ENCODE peak calls at places on chromosomes 4 and X, in six cellular contexts. C, A, W, J, U and S are unnamed samples.
A peak's percentile ranks its signal among the peaks of the same experiment; 100 is the strongest.

GRCh38 chrX:101759000-101759399 is 99.3 kb upstream of the ARMCX2 start:
- DNase-seq in W (peak; percentile 82), A (peak; percentile 53), U (peak; percentile 52), J (peak; percentile 52), C (peak; percentile 49), S (peak; percentile 62)

GRCh38 chr4:2828758-2829181 is 14.9 kb upstream of the ADD1 start:
- DNase-seq in W (no peak), J (no peak), A (no peak), C (no peak), U (no peak), S (no peak)

GRCh38 chr4:16641971-16642370 is 256.5 kb downstream of the LDB2 start:
- DNase-seq in U (no peak), J (peak; percentile 67), W (no peak), A (no peak), C (peak; percentile 78), S (no peak)

GRCh38 chrX:103919336-103919682 is 43.1 kb upstream of the TMSB15B start:
- DNase-seq in W (no peak), C (peak; percentile 51), U (no peak), A (no peak), J (peak; percentile 54), S (peak; percentile 25)

GRCh38 chr4:186904104-186904503 is 180.4 kb upstream of the FAT1 start:
- DNase-seq in C (peak; percentile 95), A (no peak), J (peak; percentile 95), W (no peak), U (no peak), S (peak; percentile 62)

GRCh38 chrX:83916525-83916924 is 55.6 kb downstream of the CYLC1 start:
- DNase-seq in W (no peak), J (peak; percentile 7), C (peak; percentile 11), A (no peak), U (no peak), S (no peak)

GRCh38 chr4:126955292-126956191 is 677.2 kb upstream of the INTU start:
- DNase-seq in J (no peak), C (no peak), U (no peak), W (peak; percentile 46), A (no peak), S (no peak)

GRCh38 chr4:72110886-72111285 is 79.1 kb downstream of the NPFFR2 start:
- DNase-seq in U (no peak), C (no peak), W (no peak), J (peak; percentile 63), A (no peak), S (peak; percentile 29)

GRCh38 chrX:110050386-110050785 is 47.5 kb downstream of the TMEM164 start:
- DNase-seq in W (no peak), U (no peak), A (no peak), C (no peak), J (no peak), S (no peak)

GRCh38 chrX:39458779-39459178 is 639.0 kb downstream of the BCOR start:
- DNase-seq in A (no peak), W (no peak), J (no peak), C (no peak), U (no peak), S (no peak)

GRCh38 chr4:159434496-159435241 is 331.8 kb downstream of the RAPGEF2 start:
- DNase-seq in C (peak; percentile 65), U (no peak), J (peak; percentile 48), W (no peak), A (no peak), S (no peak)

GRCh38 chr4:3013323-3013722 is 50.0 kb downstream of the GRK4 start:
- DNase-seq in C (no peak), U (no peak), J (no peak), A (no peak), W (no peak), S (no peak)

GRCh38 chr4:48960988-48961635 is 25.0 kb upstream of the CWH43 start:
- DNase-seq in C (no peak), W (no peak), A (no peak), J (no peak), U (no peak), S (no peak)

GRCh38 chrX:56805399-56805798 is 76.4 kb downstream of the NBDY start:
- DNase-seq in A (no peak), C (no peak), J (no peak), U (no peak), W (no peak), S (no peak)

GRCh38 chr4:571838-572572 is 4.1 kb downstream of the TMEM271 start:
- DNase-seq in A (no peak), U (no peak), W (no peak), J (no peak), C (no peak), S (no peak)
- H3K9ac ChIP-seq in A (no peak overlapping the region), U (peak overlapping the region; percentile 82), W (no peak overlapping the region), J (no peak overlapping the region), C (no peak overlapping the region), S (no peak overlapping the region)

DNA sequence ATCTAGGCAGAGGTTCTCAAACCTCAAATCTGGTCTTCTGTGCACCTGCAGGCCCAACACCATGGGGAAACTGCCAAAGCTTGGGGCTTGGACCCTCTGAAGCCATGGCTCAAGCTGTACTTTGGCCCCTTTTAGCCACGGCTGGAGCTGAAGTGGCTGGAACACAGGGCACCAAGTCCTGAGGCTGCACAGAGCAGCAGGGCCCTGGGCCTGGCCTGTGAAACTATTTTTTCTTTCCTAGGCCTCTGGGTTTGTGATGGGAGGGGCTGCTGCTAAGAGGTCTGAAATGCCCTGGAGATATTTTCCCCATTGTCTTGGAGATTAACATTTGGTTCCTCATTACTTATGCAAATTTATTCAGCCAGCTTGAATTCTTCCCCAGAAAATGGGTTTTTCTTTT is 18.3 kb upstream of the PI4K2B start:
- DNase-seq in U (no peak), W (peak; percentile 39), C (no peak), A (no peak), J (no peak), S (no peak)
- H3K9me3 ChIP-seq in U (no peaks in the 10 kb centered on the region), W (no peaks in the 10 kb centered on the region), C (no peaks in the 10 kb centered on the region), A (peaks cover 2% of the 10 kb centered on the region), J (peaks cover 15% of the 10 kb centered on the region), S (no peaks in the 10 kb centered on the region)

DNA sequence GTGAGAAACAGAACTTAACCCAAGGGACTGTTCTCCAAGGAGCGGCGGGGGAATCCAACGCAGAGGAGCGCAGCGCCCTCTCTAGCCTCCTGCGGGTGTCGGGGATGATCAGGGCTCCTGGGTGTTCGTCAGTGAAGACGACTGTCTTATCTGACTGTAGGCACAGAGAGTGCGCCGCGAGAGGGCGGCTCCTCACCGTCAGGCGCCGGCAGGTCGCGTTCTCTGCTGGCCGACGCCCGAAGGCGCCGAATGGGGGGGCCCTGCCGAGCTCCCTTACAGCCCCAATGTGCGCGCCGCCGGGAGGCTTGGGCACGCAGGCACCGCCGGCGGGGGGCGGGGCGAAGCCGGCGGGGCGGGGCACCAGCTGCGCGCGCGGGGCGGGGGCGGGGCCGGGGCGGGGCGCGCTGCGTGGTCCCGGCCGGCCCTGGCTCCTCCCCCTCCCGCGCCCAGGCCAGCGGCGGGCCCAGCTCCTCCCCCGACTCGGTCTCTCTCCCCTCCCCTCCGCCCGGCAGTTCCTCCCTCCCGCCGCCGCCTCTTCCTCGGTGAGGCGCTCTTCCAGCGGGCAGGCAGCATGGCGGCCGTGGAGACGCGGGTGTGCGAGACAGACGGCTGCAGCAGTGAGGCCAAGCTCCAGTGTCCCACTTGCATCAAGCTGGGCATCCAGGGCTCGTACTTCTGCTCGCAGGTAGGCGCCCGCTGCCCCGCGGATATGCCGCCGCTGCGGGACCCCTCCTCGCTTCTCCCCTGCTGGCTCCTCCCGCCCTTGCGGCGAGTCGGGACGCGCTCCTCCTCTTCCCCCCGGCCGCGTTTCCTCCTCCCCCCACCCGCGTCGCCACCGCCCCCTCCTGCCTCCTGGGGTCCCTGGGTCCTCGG is at the start of gene METAP1:
- DNase-seq in U (peak; percentile 91), W (peak; percentile 97), J (peak; percentile 93), A (peak; percentile 93), C (peak; percentile 92), S (peak; percentile 93)
- H3K23ac ChIP-seq in U (peak within 1 kb of the TSS; percentile 100), W (no peak within 1 kb of the TSS), J (no peak within 1 kb of the TSS), A (no peak within 1 kb of the TSS), C (peak within 1 kb of the TSS; percentile 99), S (peak within 1 kb of the TSS; percentile 74)

GRCh38 chr4:184635381-184635780 is 13.9 kb downstream of the CASP3 start:
- DNase-seq in U (no peak), J (no peak), A (no peak), W (no peak), C (no peak), S (no peak)

GRCh38 chr4:184632842-184633241 is 16.4 kb downstream of the CASP3 start:
- DNase-seq in J (no peak), A (no peak), U (no peak), C (no peak), W (no peak), S (no peak)

GRCh38 chr4:184636144-184636543 is 13.1 kb downstream of the CASP3 start:
- DNase-seq in C (no peak), A (no peak), W (no peak), U (no peak), J (no peak), S (no peak)

GRCh38 chr4:184641022-184641421 is 8.2 kb downstream of the CASP3 start:
- DNase-seq in A (no peak), W (no peak), C (no peak), U (no peak), J (no peak), S (no peak)

GRCh38 chr4:184636897-184637296 is 12.3 kb downstream of the CASP3 start:
- DNase-seq in A (no peak), U (no peak), C (no peak), W (no peak), J (no peak), S (no peak)
- H3K9ac ChIP-seq in A (no peak overlapping the region), U (no peak overlapping the region), C (no peak overlapping the region), W (no peak overlapping the region), J (no peak overlapping the region), S (no peak overlapping the region)

GRCh38 chr4:8739820-8740665 is 131.6 kb downstream of the HMX1 start:
- DNase-seq in U (no peak), C (no peak), W (peak; percentile 32), J (no peak), A (no peak), S (no peak)
- H3K9me3 ChIP-seq in U (no peaks in the 10 kb centered on the region), C (peaks cover 8% of the 10 kb centered on the region), W (no peaks in the 10 kb centered on the region), J (no peaks in the 10 kb centered on the region), A (no peaks in the 10 kb centered on the region), S (peaks cover 1% of the 10 kb centered on the region)